ENCODE peak calls at places on chromosomes 1 and 21, in nine cellular contexts. P is astrocyte of the cerebellum; E is stimulated activated CD8-positive, alpha-beta memory T cell treated with anti-CD3 and anti-CD28 coated beads, Interleukin-15, amount 100 ng/mL, for 24 hours; H is fibroblast of pulmonary artery; D is T-helper 2 cell; F is hypothalamus; O is activated T-helper 9 cell treated with anti-CD3 and anti-CD28 coated beads, Interleukin-2, amount 50 U/mL, for 16 hours; J is KG1; R is effector CD4-positive, alpha-beta T cell. C is an unnamed sample.

GRCh38 chr1:46469846-46470245 is 19.8 kb upstream of the DMBX1 start:
- DNase-seq in P (no peak), E (no peak), H (no peak), D (no peak), F (no peak), O (no peak), J (no peak), R (no peak), C (no peak)

GRCh38 chr1:82775402-82776000 is 974.8 kb downstream of the ADGRL2 start:
- DNase-seq in P (no peak), E (no peak), H (peak), D (peak), F (no peak), O (no peak), J (no peak), R (no peak), C (peak)

GRCh38 chr1:66300986-66301451 is 232.9 kb upstream of the SGIP1 start:
- DNase-seq in P (no peak), E (no peak), H (peak), D (peak), F (no peak), O (no peak), J (peak), R (no peak), C (no peak)

GRCh38 chr1:20080441-20081330 is 10.7 kb downstream of the PLA2G5 start:
- DNase-seq in P (no peak), E (no peak), H (peak), D (no peak), F (no peak), O (no peak), J (peak), R (no peak), C (no peak)

GRCh38 chr1:218850367-218850766 is 323.3 kb upstream of the LYPLAL1 start:
- DNase-seq in P (no peak), E (no peak), H (peak), D (no peak), F (no peak), O (no peak), J (no peak), R (no peak), C (no peak)

GRCh38 chr1:198155253-198155652 is 1.5 kb upstream of the NEK7 start:
- DNase-seq in P (peak), E (no peak), H (peak), D (no peak), F (no peak), O (no peak), J (no peak), R (no peak), C (no peak)

GRCh38 chr1:214362188-214362882 is 81.4 kb downstream of the SMYD2 start:
- DNase-seq in P (peak), E (no peak), H (peak), D (no peak), F (no peak), O (no peak), J (no peak), R (no peak), C (no peak)

GRCh38 chr21:26709090-26709489 is 136.0 kb upstream of the CYYR1 start:
- DNase-seq in P (no peak), E (no peak), H (no peak), D (no peak), F (no peak), O (no peak), J (no peak), R (no peak), C (no peak)

GRCh38 chr1:69993787-69994186 is 211.6 kb downstream of the LRRC40 start:
- DNase-seq in P (no peak), E (no peak), H (peak), D (no peak), F (no peak), O (no peak), J (no peak), R (no peak), C (no peak)

GRCh38 chr1:32232558-32233304 is 10.5 kb downstream of the EIF3I start:
- DNase-seq in P (no peak), E (no peak), H (no peak), D (no peak), F (no peak), O (no peak), J (no peak), R (no peak), C (no peak)

GRCh38 chr1:98331232-98331631 is 330.3 kb upstream of the SNX7 start:
- DNase-seq in P (peak), E (no peak), H (no peak), D (no peak), F (no peak), O (no peak), J (no peak), R (no peak), C (no peak)

GRCh38 chr1:191065346-191065745 is 587.7 kb upstream of the BRINP3 start:
- DNase-seq in P (no peak), E (no peak), H (no peak), D (no peak), F (no peak), O (no peak), J (no peak), R (no peak), C (no peak)

GRCh38 chr1:125087247-125087646 is 3902.5 kb downstream of the SRGAP2C start:
- DNase-seq in P (no peak), E (no peak), H (no peak), D (no peak), F (no peak), O (no peak), J (no peak), R (no peak), C (no peak)